ENCODE peak calls at places on chromosome 18, in nine cellular contexts. R is fibroblast of pulmonary artery; B is H7; D is activated CD8-positive, alpha-beta memory T cell treated with anti-CD3 and anti-CD28 coated beads for 48 hours; W is anterior cingulate cortex; L is kidney; X is HT1080; F is RWPE1; Z is activated T-cell treated with anti-CD3 and anti-CD28 coated beads for 1 hour. Q is an unnamed sample.

GRCh38 chr18:11946756-11947155 is 34.6 kb upstream of the IMPA2 start:
- DNase-seq in W (no peak), L (no peak), Z (no peak), F (no peak), D (no peak), R (peak), B (no peak), X (peak), Q (no peak)

GRCh38 chr18:45322343-45322742 is 292.9 kb upstream of the SLC14A2 start:
- DNase-seq in X (no peak), Z (no peak), L (no peak), F (no peak), R (no peak), B (no peak), W (no peak), D (no peak), Q (no peak)

GRCh38 chr18:4544131-4544530 is 89.0 kb upstream of the DLGAP1 start:
- DNase-seq in X (peak), F (no peak), R (no peak), Z (no peak), D (no peak), W (no peak), L (no peak), B (no peak), Q (no peak)

GRCh38 chr18:49898421-49898820 is 85.1 kb upstream of the ACAA2 start:
- DNase-seq in B (peak), F (peak), L (no peak), D (peak), W (no peak), R (peak), X (peak), Z (peak), Q (peak)

GRCh38 chr18:57698571-57699276 is 77.1 kb upstream of the NARS1 start:
- DNase-seq in D (no peak), B (no peak), L (no peak), F (no peak), X (no peak), Z (no peak), R (peak), W (no peak), Q (peak)

GRCh38 chr18:35876243-35876642 is 96.2 kb upstream of the RMP24 start:
- DNase-seq in D (no peak), L (no peak), W (no peak), B (no peak), F (no peak), Z (no peak), X (no peak), R (no peak), Q (no peak)

GRCh38 chr18:51890762-51891161 is 449.2 kb upstream of the DCC start:
- DNase-seq in L (no peak), Z (no peak), D (no peak), F (peak), W (no peak), B (no peak), R (peak), X (peak), Q (no peak)

GRCh38 chr18:59742325-59743111 is 45.3 kb upstream of the CCBE1 start:
- DNase-seq in L (no peak), X (no peak), W (no peak), F (no peak), Z (no peak), B (no peak), R (peak), D (no peak), Q (no peak)

GRCh38 chr18:54717673-54718435 is 110.4 kb upstream of the RAB27B start:
- DNase-seq in D (peak), Z (peak), R (peak), W (no peak), L (no peak), B (peak), X (peak), F (no peak), Q (peak)

GRCh38 chr18:35998967-35999366 is 26.5 kb downstream of the RMP24 start:
- DNase-seq in F (no peak), L (no peak), Z (no peak), X (no peak), R (peak), D (no peak), B (no peak), W (no peak), Q (no peak)

GRCh38 chr18:34121157-34121807 is 103.4 kb downstream of the NOL4 start:
- DNase-seq in R (peak), B (no peak), Z (no peak), W (no peak), F (peak), D (no peak), L (no peak), X (peak), Q (no peak)

GRCh38 chr18:9673296-9674251 is 34.5 kb upstream of the RAB31 start:
- DNase-seq in L (peak), F (peak), B (peak), X (peak), R (peak), Z (no peak), D (no peak), W (no peak), Q (no peak)

GRCh38 chr18:71036783-71037182 is 747.9 kb downstream of the SOCS6 start:
- DNase-seq in D (no peak), F (no peak), L (no peak), B (no peak), R (peak), Z (no peak), W (no peak), X (peak), Q (no peak)

GRCh38 chr18:35581555-35582309 is at the start of gene GALNT1:
- DNase-seq in Z (no peak), L (peak), D (no peak), B (peak), X (no peak), W (no peak), R (no peak), F (no peak), Q (no peak)

GRCh38 chr18:5510109-5510846 is 33.5 kb downstream of the EPB41L3 start:
- DNase-seq in X (peak), B (no peak), R (no peak), L (no peak), F (no peak), Z (no peak), W (no peak), D (no peak), Q (no peak)

GRCh38 chr18:23990474-23991410 is 23.8 kb upstream of the TTC39C start:
- DNase-seq in F (no peak), D (no peak), B (no peak), X (no peak), W (no peak), R (no peak), L (no peak), Z (no peak), Q (no peak)

GRCh38 chr18:31064130-31064529 is 21.6 kb upstream of the DSC3 start:
- DNase-seq in B (no peak), X (no peak), D (no peak), R (no peak), L (no peak), Z (no peak), W (no peak), F (peak), Q (no peak)

GRCh38 chr18:33264566-33264965 is 176.0 kb downstream of the CCDC178 start:
- DNase-seq in F (no peak), D (no peak), L (no peak), Z (no peak), W (no peak), X (no peak), R (no peak), B (no peak), Q (no peak)

GRCh38 chr18:70641156-70641775 is 352.4 kb downstream of the SOCS6 start:
- DNase-seq in W (no peak), D (no peak), Z (no peak), X (no peak), L (no peak), F (no peak), R (no peak), B (no peak), Q (no peak)

GRCh38 chr18:46649071-46649862 is 7.8 kb downstream of the LOXHD1 start:
- DNase-seq in W (no peak), F (no peak), R (no peak), X (no peak), Z (no peak), L (no peak), B (no peak), D (no peak), Q (no peak)

GRCh38 chr18:22563098-22563707 is 145.5 kb upstream of the CTAGE1 start:
- DNase-seq in D (no peak), B (peak), Z (no peak), F (peak), W (no peak), X (peak), R (peak), L (no peak), Q (no peak)

GRCh38 chr18:59268722-59269562 is 4.3 kb downstream of the RAX start:
- DNase-seq in X (no peak), F (no peak), W (no peak), Z (no peak), R (peak), L (peak), B (peak), D (no peak), Q (no peak)

GRCh38 chr18:36120297-36120696 is 8.8 kb downstream of the SLC39A6 start:
- DNase-seq in F (no peak), W (no peak), Z (no peak), L (no peak), D (no peak), B (no peak), R (no peak), X (no peak), Q (no peak)

GRCh38 chr18:12747530-12748315 is 44.9 kb downstream of the PSMG2 start:
- DNase-seq in F (no peak), R (no peak), X (no peak), L (no peak), Z (no peak), B (no peak), D (no peak), W (no peak), Q (no peak)

GRCh38 chr18:54280206-54280550 is 10.9 kb downstream of the POLI start:
- DNase-seq in X (no peak), R (no peak), Z (no peak), B (peak), L (no peak), W (no peak), D (no peak), F (no peak), Q (no peak)

GRCh38 chr18:56168049-56168781 is 470.2 kb downstream of the TXNL1 start:
- DNase-seq in Z (no peak), L (no peak), B (peak), X (peak), W (no peak), R (peak), F (no peak), D (no peak), Q (no peak)

GRCh38 chr18:3524706-3525105 is 74.7 kb downstream of the TGIF1 start:
- DNase-seq in Z (no peak), L (no peak), W (no peak), F (no peak), B (no peak), R (no peak), X (no peak), D (no peak), Q (peak)

GRCh38 chr18:61703508-61703907 is 189.3 kb downstream of the RNF152 start:
- DNase-seq in L (no peak), D (no peak), F (no peak), W (no peak), X (no peak), R (peak), B (no peak), Z (no peak), Q (no peak)

GRCh38 chr18:61093967-61094366 is 239.3 kb upstream of the CDH20 start:
- DNase-seq in R (no peak), L (no peak), D (no peak), B (no peak), Z (no peak), X (no peak), W (no peak), F (no peak), Q (no peak)

GRCh38 chr18:75376004-75376403 is 51.5 kb downstream of the SMIM21 start:
- DNase-seq in D (no peak), F (no peak), R (no peak), B (no peak), W (no peak), X (peak), Z (no peak), L (no peak), Q (no peak)

GRCh38 chr18:24319757-24320156 is 77.9 kb downstream of the OSBPL1A start:
- DNase-seq in D (no peak), Z (no peak), L (no peak), W (no peak), R (no peak), F (no peak), B (no peak), X (no peak), Q (no peak)

GRCh38 chr18:35861367-35862114 is 110.9 kb upstream of the RMP24 start:
- DNase-seq in R (no peak), W (no peak), Z (no peak), F (no peak), B (no peak), L (no peak), D (no peak), X (peak), Q (no peak)

GRCh38 chr18:79463424-79463960 is 67.8 kb downstream of the NFATC1 start:
- DNase-seq in F (no peak), W (no peak), D (no peak), X (no peak), L (no peak), Z (no peak), R (no peak), B (no peak), Q (no peak)

GRCh38 chr18:32455346-32455745 is 15.3 kb downstream of the GAREM1 start:
- DNase-seq in X (no peak), L (no peak), F (no peak), D (no peak), B (no peak), Z (no peak), R (no peak), W (no peak), Q (no peak)

Q was measured in hippocampal formation.